ENCODE peak calls at places on chromosomes 4 and X, in five cellular contexts. One of them, this sample, is unnamed.

GRCh38 chr4:78644744-78645330 is 93.3 kb downstream of the ANXA3 start:
- DNase-seq in stimulated activated CD4-positive, alpha-beta T cell treated with anti-CD3 and anti-CD28 coated beads, Interleukin-4, amount 100 ng/mL, for 4 hours: peak; percentile 9
- DNase-seq in H4: peak; percentile 89
- DNase-seq in HAP-1: peak; percentile 23
- DNase-seq in AG10803: peak; percentile 82
- DNase-seq in this sample: peak; percentile 76

GRCh38 chrX:24110049-24110448 is 39.5 kb upstream of the ZFX start:
- DNase-seq in H4: no peak
- DNase-seq in stimulated activated CD4-positive, alpha-beta T cell treated with anti-CD3 and anti-CD28 coated beads, Interleukin-4, amount 100 ng/mL, for 4 hours: no peak
- DNase-seq in HAP-1: no peak
- DNase-seq in AG10803: no peak
- DNase-seq in this sample: no peak

GRCh38 chr4:91620952-91621351 is 682.8 kb upstream of the GRID2 start:
- DNase-seq in AG10803: no peak
- DNase-seq in H4: no peak
- DNase-seq in HAP-1: no peak
- DNase-seq in stimulated activated CD4-positive, alpha-beta T cell treated with anti-CD3 and anti-CD28 coated beads, Interleukin-4, amount 100 ng/mL, for 4 hours: no peak
- DNase-seq in this sample: no peak

GRCh38 chr4:123603165-123603564 is 206.6 kb downstream of the SPRY1 start:
- DNase-seq in stimulated activated CD4-positive, alpha-beta T cell treated with anti-CD3 and anti-CD28 coated beads, Interleukin-4, amount 100 ng/mL, for 4 hours: no peak
- DNase-seq in H4: peak; percentile 50
- DNase-seq in AG10803: no peak
- DNase-seq in HAP-1: no peak
- DNase-seq in this sample: no peak

GRCh38 chr4:78145622-78146021 is 88.5 kb downstream of the FRAS1 start:
- DNase-seq in AG10803: no peak
- DNase-seq in HAP-1: no peak
- DNase-seq in H4: no peak
- DNase-seq in stimulated activated CD4-positive, alpha-beta T cell treated with anti-CD3 and anti-CD28 coated beads, Interleukin-4, amount 100 ng/mL, for 4 hours: no peak
- DNase-seq in this sample: no peak

GRCh38 chrX:136880003-136880451 is 498 bp downstream of the RBMX start:
- DNase-seq in stimulated activated CD4-positive, alpha-beta T cell treated with anti-CD3 and anti-CD28 coated beads, Interleukin-4, amount 100 ng/mL, for 4 hours: peak; percentile 5
- DNase-seq in HAP-1: no peak
- DNase-seq in H4: no peak
- DNase-seq in AG10803: no peak
- DNase-seq in this sample: no peak

GRCh38 chrX:132651411-132652086 is 162.7 kb upstream of the MBNL3 start:
- DNase-seq in AG10803: peak; percentile 87
- DNase-seq in H4: no peak
- DNase-seq in HAP-1: no peak
- DNase-seq in stimulated activated CD4-positive, alpha-beta T cell treated with anti-CD3 and anti-CD28 coated beads, Interleukin-4, amount 100 ng/mL, for 4 hours: no peak
- DNase-seq in this sample: no peak

GRCh38 chr4:98909646-98910045 is 19.3 kb downstream of the EIF4E start:
- DNase-seq in AG10803: no peak
- DNase-seq in stimulated activated CD4-positive, alpha-beta T cell treated with anti-CD3 and anti-CD28 coated beads, Interleukin-4, amount 100 ng/mL, for 4 hours: no peak
- DNase-seq in HAP-1: no peak
- DNase-seq in H4: no peak
- DNase-seq in this sample: no peak

GRCh38 chr4:26624042-26624441 is 40.2 kb downstream of the TBC1D19 start:
- DNase-seq in H4: no peak
- DNase-seq in stimulated activated CD4-positive, alpha-beta T cell treated with anti-CD3 and anti-CD28 coated beads, Interleukin-4, amount 100 ng/mL, for 4 hours: no peak
- DNase-seq in HAP-1: no peak
- DNase-seq in AG10803: peak; percentile 28
- DNase-seq in this sample: no peak

GRCh38 chr4:172686021-172686420 is 482.6 kb upstream of the GALNT7 start:
- DNase-seq in AG10803: no peak
- DNase-seq in H4: no peak
- DNase-seq in HAP-1: no peak
- DNase-seq in stimulated activated CD4-positive, alpha-beta T cell treated with anti-CD3 and anti-CD28 coated beads, Interleukin-4, amount 100 ng/mL, for 4 hours: no peak
- DNase-seq in this sample: no peak

GRCh38 chr4:39255266-39255665 is 72.9 kb downstream of the WDR19 start:
- DNase-seq in H4: peak; percentile 40
- DNase-seq in HAP-1: peak; percentile 32
- DNase-seq in AG10803: peak; percentile 39
- DNase-seq in stimulated activated CD4-positive, alpha-beta T cell treated with anti-CD3 and anti-CD28 coated beads, Interleukin-4, amount 100 ng/mL, for 4 hours: no peak
- DNase-seq in this sample: no peak

GRCh38 chrX:138298268-138298667 is 413.2 kb downstream of the FGF13 start:
- DNase-seq in stimulated activated CD4-positive, alpha-beta T cell treated with anti-CD3 and anti-CD28 coated beads, Interleukin-4, amount 100 ng/mL, for 4 hours: no peak
- DNase-seq in HAP-1: no peak
- DNase-seq in AG10803: no peak
- DNase-seq in H4: no peak
- DNase-seq in this sample: no peak

GRCh38 chrX:110454336-110454735 is 95.7 kb downstream of the RTL9 start:
- DNase-seq in AG10803: no peak
- DNase-seq in stimulated activated CD4-positive, alpha-beta T cell treated with anti-CD3 and anti-CD28 coated beads, Interleukin-4, amount 100 ng/mL, for 4 hours: no peak
- DNase-seq in HAP-1: no peak
- DNase-seq in H4: no peak
- DNase-seq in this sample: no peak

GRCh38 chrX:24146283-24146865 is 3.2 kb upstream of the ZFX start:
- DNase-seq in stimulated activated CD4-positive, alpha-beta T cell treated with anti-CD3 and anti-CD28 coated beads, Interleukin-4, amount 100 ng/mL, for 4 hours: no peak
- DNase-seq in HAP-1: peak; percentile 99
- DNase-seq in AG10803: peak; percentile 42
- DNase-seq in H4: peak; percentile 25
- DNase-seq in this sample: no peak

GRCh38 chrX:103063191-103063845 is 653 bp downstream of the BEX1 start:
- DNase-seq in stimulated activated CD4-positive, alpha-beta T cell treated with anti-CD3 and anti-CD28 coated beads, Interleukin-4, amount 100 ng/mL, for 4 hours: no peak
- DNase-seq in AG10803: peak; percentile 11
- DNase-seq in HAP-1: no peak
- DNase-seq in H4: peak; percentile 38
- DNase-seq in this sample: no peak

GRCh38 chr4:184170996-184171395 is 46.7 kb downstream of the ENPP6 start:
- DNase-seq in HAP-1: no peak
- DNase-seq in stimulated activated CD4-positive, alpha-beta T cell treated with anti-CD3 and anti-CD28 coated beads, Interleukin-4, amount 100 ng/mL, for 4 hours: no peak
- DNase-seq in H4: peak; percentile 61
- DNase-seq in AG10803: peak; percentile 29
- DNase-seq in this sample: no peak

GRCh38 chr4:119014658-119015057 is 121.0 kb upstream of the MYOZ2 start:
- DNase-seq in HAP-1: no peak
- DNase-seq in stimulated activated CD4-positive, alpha-beta T cell treated with anti-CD3 and anti-CD28 coated beads, Interleukin-4, amount 100 ng/mL, for 4 hours: no peak
- DNase-seq in AG10803: no peak
- DNase-seq in H4: no peak
- DNase-seq in this sample: no peak

GRCh38 chr4:11111370-11111769 is 317.3 kb downstream of the HS3ST1 start:
- DNase-seq in stimulated activated CD4-positive, alpha-beta T cell treated with anti-CD3 and anti-CD28 coated beads, Interleukin-4, amount 100 ng/mL, for 4 hours: no peak
- DNase-seq in AG10803: no peak
- DNase-seq in HAP-1: no peak
- DNase-seq in H4: no peak
- DNase-seq in this sample: no peak

GRCh38 chrX:46686003-46686645 is 72.8 kb downstream of the SLC9A7 start:
- DNase-seq in stimulated activated CD4-positive, alpha-beta T cell treated with anti-CD3 and anti-CD28 coated beads, Interleukin-4, amount 100 ng/mL, for 4 hours: peak; percentile 4
- DNase-seq in AG10803: peak; percentile 56
- DNase-seq in HAP-1: peak; percentile 23
- DNase-seq in H4: peak; percentile 24
- DNase-seq in this sample: no peak

GRCh38 chr4:73221734-73222133 is 36.9 kb downstream of the ANKRD17 start:
- DNase-seq in HAP-1: peak; percentile 17
- DNase-seq in H4: no peak
- DNase-seq in stimulated activated CD4-positive, alpha-beta T cell treated with anti-CD3 and anti-CD28 coated beads, Interleukin-4, amount 100 ng/mL, for 4 hours: no peak
- DNase-seq in AG10803: no peak
- DNase-seq in this sample: no peak

GRCh38 chr4:153488719-153489384 is 22.7 kb downstream of the TMEM131L start:
- DNase-seq in H4: no peak
- DNase-seq in HAP-1: no peak
- DNase-seq in AG10803: no peak
- DNase-seq in stimulated activated CD4-positive, alpha-beta T cell treated with anti-CD3 and anti-CD28 coated beads, Interleukin-4, amount 100 ng/mL, for 4 hours: no peak
- DNase-seq in this sample: no peak

GRCh38 chrX:8424941-8425340 is 39.7 kb upstream of the VCX3B start:
- DNase-seq in stimulated activated CD4-positive, alpha-beta T cell treated with anti-CD3 and anti-CD28 coated beads, Interleukin-4, amount 100 ng/mL, for 4 hours: no peak
- DNase-seq in AG10803: no peak
- DNase-seq in HAP-1: no peak
- DNase-seq in H4: no peak
- DNase-seq in this sample: no peak

This sample was measured in sigmoid colon.